ENCODE peak calls at places on chromosomes 11 and 22, in four cellular contexts. S is GM23338, E is HepG2, V is H1. K is an unnamed sample.

GRCh38 chr11:111851067-111851466 is 20.3 kb downstream of the ALG9 start:
- DNase-seq in E (no peak), S (no peak), V (no peak), K (no peak)

GRCh38 chr11:119863811-119864601 is 135.0 kb upstream of the NECTIN1 start:
- DNase-seq in E (no peak), V (no peak), S (peak), K (peak)

GRCh38 chr11:63694518-63694917 is 13.2 kb downstream of the RTN3 start:
- DNase-seq in E (no peak), V (no peak), S (no peak), K (no peak)

GRCh38 chr11:3341298-3341697 is 37.6 kb downstream of the ZNF195 start:
- DNase-seq in V (peak), S (peak), E (peak), K (peak)

GRCh38 chr11:797300-798092 is 585 bp downstream of the SLC25A22 start:
- DNase-seq in S (peak), V (no peak), E (peak), K (peak)

GRCh38 chr22:46391486-46392136 is 56.1 kb downstream of the TRMU start:
- DNase-seq in E (no peak), S (no peak), V (no peak), K (no peak)

GRCh38 chr11:128767518-128767917 is 73.6 kb downstream of the FLI1 start:
- DNase-seq in E (no peak), S (no peak), V (no peak), K (no peak)

GRCh38 chr11:126459691-126460404 is 104.4 kb downstream of the ST3GAL4 start:
- DNase-seq in V (no peak), S (no peak), E (no peak), K (no peak)

GRCh38 chr11:126575849-126576248 is 220.4 kb downstream of the ST3GAL4 start:
- DNase-seq in S (no peak), E (no peak), V (no peak), K (no peak)

GRCh38 chr11:111370902-111371578 is 8.0 kb downstream of the POU2AF1 start:
- DNase-seq in E (no peak), V (no peak), S (no peak), K (no peak)

GRCh38 chr22:41915035-41915782 is at the start of gene SHISA8:
- DNase-seq in S (peak), V (no peak), E (no peak), K (peak)

GRCh38 chr11:118109231-118109630 is 22.5 kb upstream of the SMIM35 start:
- DNase-seq in S (no peak), E (no peak), V (no peak), K (no peak)

GRCh38 chr11:14973621-14974020 is 1.5 kb upstream of the CALCA start:
- DNase-seq in E (no peak), V (no peak), S (peak), K (peak)

GRCh38 chr11:2530855-2531200 is 86.0 kb downstream of the KCNQ1 start:
- DNase-seq in E (no peak), V (no peak), S (no peak), K (no peak)

DNA sequence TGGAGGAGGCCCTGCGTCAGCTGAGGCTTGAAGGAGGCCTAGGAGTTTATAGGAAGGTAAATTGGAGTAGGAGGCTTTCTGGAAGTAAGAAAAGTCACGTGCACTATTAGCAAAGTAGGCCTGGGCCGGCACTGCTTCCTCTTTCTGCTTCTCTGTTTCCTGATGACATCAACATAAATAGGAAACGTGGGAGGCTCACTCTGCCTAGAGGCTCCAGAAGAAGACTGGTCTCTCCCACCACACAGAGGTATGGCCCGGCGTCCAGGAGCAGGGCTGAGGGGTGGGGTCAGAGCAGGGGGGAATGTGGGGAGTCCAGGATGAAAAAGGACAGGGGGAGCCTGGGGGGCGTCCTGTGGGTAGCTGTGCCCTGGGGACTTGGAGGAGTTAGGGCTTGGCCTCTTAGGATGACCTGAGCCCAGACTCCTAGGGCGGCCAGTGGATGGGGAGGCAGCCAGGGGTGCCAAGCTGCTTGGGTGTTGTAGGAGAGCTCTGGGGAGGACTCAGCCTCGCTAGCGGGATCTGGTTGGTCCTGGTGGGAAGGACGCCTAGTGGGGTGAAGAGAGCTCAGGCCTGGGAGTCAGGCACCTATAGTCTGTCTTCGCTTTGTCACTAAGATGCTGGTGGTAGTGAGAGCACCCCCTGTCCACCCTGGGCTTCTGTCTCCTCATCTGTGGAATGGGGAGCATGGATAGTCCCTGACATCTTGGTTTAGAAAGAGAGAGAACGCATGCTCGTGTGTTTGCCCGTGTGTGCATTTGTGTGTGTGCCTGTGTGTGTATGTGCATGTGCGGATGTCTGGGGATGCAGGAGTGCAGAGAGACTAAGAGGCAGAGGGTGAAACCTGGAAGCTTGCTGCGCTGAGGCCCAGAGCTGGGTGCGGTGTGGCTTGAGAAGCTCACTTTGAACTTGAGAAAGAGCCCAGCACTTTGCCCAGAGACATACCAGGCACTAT is at the start of gene CSF2RB:
- DNase-seq in S (no peak), E (no peak), V (no peak), K (no peak)
- TF ChIP-seq CREB1 in S (no peak), E (no peak), V (no peak), K (no peak)

GRCh38 chr11:36044636-36045035 is 100.8 kb downstream of the LDLRAD3 start:
- DNase-seq in S (no peak), E (no peak), V (no peak), K (no peak)
- TF ChIP-seq CREB1 in S (no peak), E (no peak), V (no peak), K (no peak)

GRCh38 chr11:72239296-72239848 is 4.6 kb downstream of the PHOX2A start:
- DNase-seq in V (no peak), S (peak), E (no peak), K (peak)
- TF ChIP-seq CREB1 in V (no peak), S (no peak), E (no peak), K (no peak)

DNA sequence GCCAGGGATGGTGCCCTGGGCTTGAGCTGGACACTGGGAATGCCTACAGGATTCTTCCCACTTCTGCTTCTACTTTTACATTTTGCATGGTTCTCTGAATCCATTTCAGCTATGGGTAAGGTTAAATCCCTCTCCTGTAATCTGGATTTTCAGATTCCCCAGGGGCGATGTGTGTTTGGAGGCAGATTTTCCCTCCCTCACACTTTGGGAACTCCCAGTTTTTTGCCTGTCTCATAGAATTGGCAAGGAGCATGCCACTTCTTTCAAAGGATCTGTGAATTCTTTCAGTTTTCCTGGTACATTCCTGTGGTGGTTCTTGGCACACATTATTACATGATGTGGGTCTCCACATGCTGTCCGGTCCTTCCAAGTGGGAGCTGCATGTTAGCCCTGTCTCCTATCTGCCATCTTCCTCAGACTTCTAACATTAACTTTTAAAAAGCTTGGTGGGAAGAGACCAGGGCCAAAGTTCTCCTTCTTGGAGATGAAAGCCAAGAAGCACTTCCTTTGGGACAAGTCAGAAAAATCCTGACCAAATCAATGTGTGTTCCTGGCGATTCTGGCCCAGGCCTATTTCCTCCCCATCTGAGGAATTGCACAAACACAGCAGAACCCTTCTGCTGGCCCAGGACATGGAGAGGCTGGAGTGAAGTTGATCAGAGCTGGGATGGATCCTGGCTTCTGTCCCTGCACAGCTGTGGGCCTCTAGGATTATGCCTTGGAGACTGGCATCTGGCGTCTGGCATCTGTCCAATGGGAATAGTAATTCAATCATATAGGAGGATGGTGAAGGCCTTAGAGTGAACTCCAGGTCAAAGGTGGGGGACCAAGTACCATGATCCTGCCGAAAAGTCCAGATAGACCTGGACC is 5.4 kb upstream of the APOL2 start:
- DNase-seq in S (no peak), V (no peak), E (no peak), K (no peak)
- TF ChIP-seq CREB1 in S (no peak), V (no peak), E (no peak), K (no peak)